ENCODE peak calls at places on chromosome 18, in four cellular contexts. One of them, this sample, is unnamed.

GRCh38 chr18:71115261-71115660 is 826.4 kb downstream of the SOCS6 start:
- DNase-seq in mucosa of gallbladder: no peak
- DNase-seq in GM20000: no peak
- DNase-seq in B cell: no peak
- DNase-seq in this sample: no peak

GRCh38 chr18:51082571-51083264 is 52.7 kb downstream of the SMAD4 start:
- DNase-seq in mucosa of gallbladder: no peak
- DNase-seq in GM20000: no peak
- DNase-seq in B cell: no peak
- DNase-seq in this sample: peak; percentile 36

GRCh38 chr18:24274822-24275221 is 122.8 kb downstream of the OSBPL1A start:
- DNase-seq in mucosa of gallbladder: no peak
- DNase-seq in GM20000: no peak
- DNase-seq in B cell: no peak
- DNase-seq in this sample: no peak

GRCh38 chr18:32688821-32689220 is 84.0 kb downstream of the KLHL14 start:
- DNase-seq in mucosa of gallbladder: no peak
- DNase-seq in GM20000: no peak
- DNase-seq in B cell: no peak
- DNase-seq in this sample: no peak

GRCh38 chr18:21049306-21049705 is 62.3 kb downstream of the ROCK1 start:
- DNase-seq in mucosa of gallbladder: no peak
- DNase-seq in GM20000: no peak
- DNase-seq in B cell: no peak
- DNase-seq in this sample: no peak

GRCh38 chr18:23779696-23780303 is 90.5 kb downstream of the LAMA3 start:
- DNase-seq in mucosa of gallbladder: peak; percentile 14
- DNase-seq in GM20000: no peak
- DNase-seq in B cell: no peak
- DNase-seq in this sample: no peak

GRCh38 chr18:75811156-75811555 is 383.7 kb upstream of the SMIM21 start:
- DNase-seq in mucosa of gallbladder: no peak
- DNase-seq in GM20000: no peak
- DNase-seq in B cell: no peak
- DNase-seq in this sample: no peak

GRCh38 chr18:70390366-70391090 is 101.7 kb downstream of the SOCS6 start:
- DNase-seq in mucosa of gallbladder: no peak
- DNase-seq in GM20000: no peak
- DNase-seq in B cell: no peak
- DNase-seq in this sample: no peak

GRCh38 chr18:21391074-21391673 is 149.1 kb downstream of the GREB1L start:
- DNase-seq in mucosa of gallbladder: no peak
- DNase-seq in GM20000: no peak
- DNase-seq in B cell: no peak
- DNase-seq in this sample: no peak

GRCh38 chr18:49177812-49178211 is 227.0 kb upstream of the SMAD7 start:
- DNase-seq in mucosa of gallbladder: no peak
- DNase-seq in GM20000: no peak
- DNase-seq in B cell: no peak
- DNase-seq in this sample: no peak

GRCh38 chr18:7592305-7593071 is 25.4 kb downstream of the PTPRM start:
- DNase-seq in mucosa of gallbladder: no peak
- DNase-seq in GM20000: no peak
- DNase-seq in B cell: no peak
- DNase-seq in this sample: no peak

GRCh38 chr18:657311-657997 is at the start of gene TYMS:
- DNase-seq in mucosa of gallbladder: no peak
- DNase-seq in GM20000: peak; percentile 79
- DNase-seq in B cell: peak; percentile 30
- DNase-seq in this sample: peak; percentile 83

GRCh38 chr18:42517896-42518295 is 562.9 kb downstream of the PIK3C3 start:
- DNase-seq in mucosa of gallbladder: no peak
- DNase-seq in GM20000: no peak
- DNase-seq in B cell: no peak
- DNase-seq in this sample: no peak

GRCh38 chr18:11053293-11053692 is 96.1 kb downstream of the PIEZO2 start:
- DNase-seq in mucosa of gallbladder: no peak
- DNase-seq in GM20000: no peak
- DNase-seq in B cell: no peak
- DNase-seq in this sample: no peak

GRCh38 chr18:36769611-36770314 is 59.0 kb downstream of the TPGS2 start:
- DNase-seq in mucosa of gallbladder: no peak
- DNase-seq in GM20000: peak; percentile 37
- DNase-seq in B cell: no peak
- DNase-seq in this sample: peak; percentile 47

GRCh38 chr18:58882039-58882438 is 17.4 kb downstream of the ZNF532 start:
- DNase-seq in mucosa of gallbladder: no peak
- DNase-seq in GM20000: no peak
- DNase-seq in B cell: no peak
- DNase-seq in this sample: no peak

GRCh38 chr18:23331091-23331920 is 121.8 kb upstream of the RIOK3 start:
- DNase-seq in mucosa of gallbladder: no peak
- DNase-seq in GM20000: no peak
- DNase-seq in B cell: no peak
- DNase-seq in this sample: no peak

GRCh38 chr18:49066977-49067556 is 116.3 kb upstream of the SMAD7 start:
- DNase-seq in mucosa of gallbladder: no peak
- DNase-seq in GM20000: no peak
- DNase-seq in B cell: no peak
- DNase-seq in this sample: no peak

GRCh38 chr18:65235966-65236634 is 514.7 kb upstream of the CDH7 start:
- DNase-seq in mucosa of gallbladder: no peak
- DNase-seq in GM20000: no peak
- DNase-seq in B cell: no peak
- DNase-seq in this sample: no peak

GRCh38 chr18:30072609-30073385 is 969.7 kb downstream of the DSC3 start:
- DNase-seq in mucosa of gallbladder: no peak
- DNase-seq in GM20000: no peak
- DNase-seq in B cell: no peak
- DNase-seq in this sample: no peak

GRCh38 chr18:59593291-59593717 is 103.9 kb downstream of the CCBE1 start:
- DNase-seq in mucosa of gallbladder: no peak
- DNase-seq in GM20000: no peak
- DNase-seq in B cell: no peak
- DNase-seq in this sample: no peak

GRCh38 chr18:23716516-23716915 is 27.3 kb downstream of the LAMA3 start:
- DNase-seq in mucosa of gallbladder: no peak
- DNase-seq in GM20000: no peak
- DNase-seq in B cell: no peak
- DNase-seq in this sample: no peak

GRCh38 chr18:62526098-62527025 is 3.5 kb downstream of the ZCCHC2 start:
- DNase-seq in mucosa of gallbladder: peak; percentile 82
- DNase-seq in GM20000: peak; percentile 87
- DNase-seq in B cell: peak; percentile 84
- DNase-seq in this sample: peak; percentile 87

GRCh38 chr18:55322176-55322735 is 265.7 kb downstream of the TCF4 start:
- DNase-seq in mucosa of gallbladder: peak; percentile 69
- DNase-seq in GM20000: peak; percentile 78
- DNase-seq in B cell: peak; percentile 80
- DNase-seq in this sample: peak; percentile 75

GRCh38 chr18:12934454-12935071 is 13.2 kb upstream of the SEH1L start:
- DNase-seq in mucosa of gallbladder: peak; percentile 81
- DNase-seq in GM20000: peak; percentile 70
- DNase-seq in B cell: peak; percentile 82
- DNase-seq in this sample: peak; percentile 75

GRCh38 chr18:21179590-21180220 is 62.3 kb upstream of the GREB1L start:
- DNase-seq in mucosa of gallbladder: peak; percentile 48
- DNase-seq in GM20000: peak; percentile 57
- DNase-seq in B cell: peak; percentile 63
- DNase-seq in this sample: peak; percentile 57

GRCh38 chr18:76476665-76477561 is 18.1 kb downstream of the ZNF516 start:
- DNase-seq in mucosa of gallbladder: no peak
- DNase-seq in GM20000: no peak
- DNase-seq in B cell: no peak
- DNase-seq in this sample: no peak

GRCh38 chr18:47680488-47680887 is 250.0 kb downstream of the SMAD2 start:
- DNase-seq in mucosa of gallbladder: no peak
- DNase-seq in GM20000: peak; percentile 76
- DNase-seq in B cell: peak; percentile 17
- DNase-seq in this sample: peak; percentile 50

GRCh38 chr18:9428301-9428706 is 47.0 kb upstream of the RALBP1 start:
- DNase-seq in mucosa of gallbladder: peak; percentile 14
- DNase-seq in GM20000: no peak
- DNase-seq in B cell: no peak
- DNase-seq in this sample: no peak

GRCh38 chr18:51011709-51012108 is 18.3 kb upstream of the SMAD4 start:
- DNase-seq in mucosa of gallbladder: no peak
- DNase-seq in GM20000: no peak
- DNase-seq in B cell: no peak
- DNase-seq in this sample: no peak

GRCh38 chr18:26579941-26580618 is 31.7 kb upstream of the KCTD1 start:
- DNase-seq in mucosa of gallbladder: peak; percentile 69
- DNase-seq in GM20000: no peak
- DNase-seq in B cell: no peak
- DNase-seq in this sample: no peak

GRCh38 chr18:13464432-13465125 is 246.0 kb downstream of the LDLRAD4 start:
- DNase-seq in mucosa of gallbladder: no peak
- DNase-seq in GM20000: peak; percentile 76
- DNase-seq in B cell: peak; percentile 68
- DNase-seq in this sample: peak; percentile 80

GRCh38 chr18:55587341-55588000 is 521 bp downstream of the TCF4 start:
- DNase-seq in mucosa of gallbladder: no peak
- DNase-seq in GM20000: peak; percentile 18
- DNase-seq in B cell: peak; percentile 64
- DNase-seq in this sample: peak; percentile 48

GRCh38 chr18:72895548-72895947 is 27.8 kb upstream of the NETO1 start:
- DNase-seq in mucosa of gallbladder: no peak
- DNase-seq in GM20000: no peak
- DNase-seq in B cell: peak; percentile 52
- DNase-seq in this sample: no peak

GRCh38 chr18:63683152-63683551 is 19.6 kb upstream of the SERPINB11 start:
- DNase-seq in mucosa of gallbladder: peak; percentile 26
- DNase-seq in GM20000: no peak
- DNase-seq in B cell: no peak
- DNase-seq in this sample: no peak

GRCh38 chr18:8366656-8367055 is 242.6 kb upstream of the RAB12 start:
- DNase-seq in mucosa of gallbladder: no peak
- DNase-seq in GM20000: no peak
- DNase-seq in B cell: no peak
- DNase-seq in this sample: no peak

GRCh38 chr18:23114171-23114881 is 21.0 kb upstream of the CABLES1 start:
- DNase-seq in mucosa of gallbladder: peak; percentile 40
- DNase-seq in GM20000: no peak
- DNase-seq in B cell: no peak
- DNase-seq in this sample: no peak

This sample was measured in GM13976.